ENCODE peak calls at places on chromosome 2, in four cellular contexts. A is mammary epithelial cell, E is endodermal cell, T is adrenal gland. B is an unnamed sample.

GRCh38 chr2:23548143-23548769 is 163.3 kb downstream of the KLHL29 start:
- DNase-seq in T (no peak), A (no peak), E (no peak), B (no peak)

GRCh38 chr2:128422571-128422970 is 103.9 kb upstream of the HS6ST1 start:
- DNase-seq in A (peak), E (no peak), T (no peak), B (no peak)

GRCh38 chr2:215994901-215995300 is 18.4 kb downstream of the MREG start:
- DNase-seq in E (no peak), T (no peak), A (no peak), B (no peak)

GRCh38 chr2:131077182-131077846 is 15.9 kb downstream of the FAM168B start:
- DNase-seq in E (no peak), T (peak), A (no peak), B (no peak)

GRCh38 chr2:44741507-44741906 is 200.0 kb upstream of the SIX3 start:
- DNase-seq in T (no peak), A (peak), E (no peak), B (no peak)

GRCh38 chr2:178306351-178307073 is 112.2 kb downstream of the OSBPL6 start:
- DNase-seq in A (peak), E (peak), T (peak), B (peak)

GRCh38 chr2:5052905-5053304 is 639.3 kb upstream of the SOX11 start:
- DNase-seq in T (no peak), A (no peak), E (no peak), B (no peak)

GRCh38 chr2:120804446-120804845 is 68.8 kb downstream of the GLI2 start:
- DNase-seq in E (no peak), A (no peak), T (no peak), B (no peak)

GRCh38 chr2:226601881-226602280 is 197.7 kb downstream of the IRS1 start:
- DNase-seq in E (no peak), A (no peak), T (no peak), B (no peak)

GRCh38 chr2:232508246-232508645 is 11.9 kb upstream of the PRSS56 start:
- DNase-seq in E (peak), A (no peak), T (no peak), B (no peak)

GRCh38 chr2:189293164-189293563 is 113.6 kb upstream of the COL5A2 start:
- DNase-seq in T (no peak), A (no peak), E (no peak), B (no peak)

GRCh38 chr2:70679244-70679643 is 88.8 kb downstream of the ADD2 start:
- DNase-seq in T (no peak), E (peak), A (no peak), B (peak)

GRCh38 chr2:94890234-94890633 is 19.0 kb downstream of the TEKT4 start:
- DNase-seq in E (no peak), A (no peak), T (no peak), B (no peak)

DNA sequence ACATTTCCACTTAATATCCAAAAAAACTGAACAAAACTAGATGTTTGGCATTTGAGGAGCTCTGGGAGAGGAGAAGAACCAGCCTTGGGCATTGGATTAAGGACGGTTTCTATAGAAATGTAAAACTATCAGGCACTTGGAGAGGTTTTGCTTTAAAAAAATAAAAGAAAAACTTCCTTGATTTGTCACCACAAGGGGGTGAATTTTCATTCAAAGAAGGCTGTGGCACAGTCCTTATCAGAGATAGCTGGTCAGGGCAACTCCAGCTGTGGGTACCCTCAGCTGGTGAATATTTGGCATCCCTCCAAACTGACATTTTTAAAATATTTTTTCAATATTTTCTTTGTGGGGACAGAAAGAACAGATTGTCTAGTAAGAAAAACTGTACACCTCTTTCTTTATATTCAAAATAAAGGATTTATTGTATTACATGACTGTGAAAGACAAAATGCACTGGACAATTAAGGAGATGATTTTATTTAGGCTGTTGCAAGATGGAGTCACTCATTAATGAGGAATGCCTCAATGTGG is 46.1 kb upstream of the TBC1D8 start:
- DNase-seq in E (no peak), A (no peak), T (no peak), B (no peak)
- TF ChIP-seq CTCF in E (peak), A (peak), T (peak), B (no peak)

GRCh38 chr2:85329181-85329651 is 1.4 kb upstream of the TGOLN2 start:
- DNase-seq in A (no peak), T (no peak), E (no peak), B (no peak)
- H3K27ac ChIP-seq in A (no peak), T (no peak), E (no peak), B (no peak)

GRCh38 chr2:205496777-205497176 is 185.5 kb upstream of the NRP2 start:
- DNase-seq in E (no peak), A (no peak), T (no peak), B (no peak)

GRCh38 chr2:205495819-205496218 is 186.5 kb upstream of the NRP2 start:
- DNase-seq in E (no peak), T (no peak), A (no peak), B (no peak)

GRCh38 chr2:205499006-205499405 is 183.3 kb upstream of the NRP2 start:
- DNase-seq in A (no peak), E (no peak), T (no peak), B (no peak)

GRCh38 chr2:205494856-205495255 is 187.4 kb upstream of the NRP2 start:
- DNase-seq in E (no peak), T (no peak), A (no peak), B (no peak)

DNA sequence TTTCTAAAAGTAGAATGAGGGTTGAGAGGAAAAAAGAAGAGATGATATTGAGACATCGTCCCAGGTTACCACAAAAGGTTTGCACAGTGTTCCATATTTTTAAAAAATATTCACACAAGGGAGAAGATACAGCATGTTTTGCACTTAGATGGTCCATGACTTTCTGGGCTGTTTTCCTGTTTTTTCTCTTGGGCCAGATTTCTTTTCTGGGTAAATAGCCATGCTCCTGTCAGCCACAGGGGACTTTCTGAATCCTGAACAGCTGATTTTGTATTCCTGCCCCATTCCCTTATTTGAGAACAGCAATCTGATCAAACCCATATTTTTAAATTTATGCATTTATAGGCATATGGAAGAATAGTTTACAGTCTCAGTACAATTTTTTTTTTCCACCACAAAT is 185.9 kb upstream of the NRP2 start:
- DNase-seq in A (no peak), E (no peak), T (no peak), B (no peak)
- TF ChIP-seq CTCF in A (no peak), E (peak), T (no peak), B (no peak)

GRCh38 chr2:230203110-230203676 is 16.6 kb downstream of the SP110 start:
- DNase-seq in T (no peak), A (no peak), E (no peak), B (no peak)
- H3K27ac ChIP-seq in T (no peak), A (no peak), E (no peak), B (no peak)

GRCh38 chr2:9325428-9325827 is 97.9 kb downstream of the ITGB1BP1 start:
- DNase-seq in A (no peak), T (no peak), E (no peak), B (no peak)
- TF ChIP-seq CTCF in A (no peak), T (no peak), E (no peak), B (no peak)

DNA sequence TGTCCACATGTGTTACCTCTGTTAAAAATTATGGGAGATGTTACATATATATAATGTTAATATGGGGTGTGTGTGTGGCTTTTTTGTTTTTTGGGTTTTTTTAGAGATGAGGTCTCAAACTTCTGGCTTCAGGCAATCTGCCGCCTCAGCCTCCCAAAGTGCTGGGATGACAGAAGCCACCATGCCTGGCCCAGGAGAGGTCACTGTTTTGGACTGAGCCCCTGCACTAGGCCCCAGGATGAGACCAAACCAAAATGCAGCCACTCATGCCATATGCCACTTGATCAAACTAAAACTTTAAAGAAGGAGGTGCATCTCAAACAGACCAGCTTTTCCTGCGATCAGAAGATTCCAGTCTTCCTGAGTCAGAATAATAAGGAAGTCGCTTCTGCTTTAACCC is 2.5 kb downstream of the ADI1 start:
- DNase-seq in A (no peak), T (no peak), E (peak), B (peak)
- H3K27ac ChIP-seq in A (no peak), T (no peak), E (no peak), B (no peak)

DNA sequence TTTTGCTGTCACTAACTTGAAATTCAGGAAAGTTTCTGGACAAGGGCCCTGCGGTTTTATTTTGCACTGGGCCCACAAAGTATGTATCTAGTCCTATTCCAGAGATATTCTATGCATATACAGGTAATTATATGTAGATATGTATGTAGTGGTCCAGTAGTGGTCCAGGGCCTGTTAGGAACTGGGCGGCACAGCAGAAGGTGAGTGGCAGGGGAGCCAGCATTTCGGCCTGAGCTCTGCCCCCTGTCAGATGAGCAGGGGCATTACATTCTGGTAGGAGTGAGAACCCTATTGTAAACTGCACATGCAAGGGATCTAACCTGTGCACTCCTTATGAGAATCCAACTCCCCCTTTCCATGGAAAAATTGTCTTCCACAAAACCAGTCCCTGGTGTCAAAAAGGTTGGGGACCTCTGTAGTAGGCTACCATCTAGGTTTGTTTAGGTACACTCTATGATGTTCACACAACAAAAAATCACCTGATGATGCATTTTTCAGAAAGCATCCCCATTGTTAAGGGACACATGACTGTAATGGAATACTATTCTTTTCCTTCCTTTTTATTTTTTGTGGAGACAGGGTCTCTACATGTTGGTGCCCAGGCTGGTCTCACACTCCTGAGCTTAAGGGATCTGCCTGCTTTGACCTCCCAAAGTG is 2.8 kb upstream of the PPP4R3B start:
- DNase-seq in A (peak), T (no peak), E (peak), B (peak)
- TF ChIP-seq CTCF in A (peak), T (peak), E (peak), B (peak)

GRCh38 chr2:98936133-98936916 is at the start of gene CRACDL:
- DNase-seq in A (peak), E (peak), T (no peak), B (peak)

GRCh38 chr2:98935777-98936132 is 270 bp downstream of the CRACDL start:
- DNase-seq in A (no peak), T (no peak), E (no peak), B (no peak)

GRCh38 chr2:98937906-98938305 is 1.9 kb upstream of the CRACDL start:
- DNase-seq in T (no peak), E (no peak), A (peak), B (no peak)

GRCh38 chr2:98935111-98935770 is 784 bp downstream of the CRACDL start:
- DNase-seq in T (no peak), E (peak), A (peak), B (no peak)

DNA sequence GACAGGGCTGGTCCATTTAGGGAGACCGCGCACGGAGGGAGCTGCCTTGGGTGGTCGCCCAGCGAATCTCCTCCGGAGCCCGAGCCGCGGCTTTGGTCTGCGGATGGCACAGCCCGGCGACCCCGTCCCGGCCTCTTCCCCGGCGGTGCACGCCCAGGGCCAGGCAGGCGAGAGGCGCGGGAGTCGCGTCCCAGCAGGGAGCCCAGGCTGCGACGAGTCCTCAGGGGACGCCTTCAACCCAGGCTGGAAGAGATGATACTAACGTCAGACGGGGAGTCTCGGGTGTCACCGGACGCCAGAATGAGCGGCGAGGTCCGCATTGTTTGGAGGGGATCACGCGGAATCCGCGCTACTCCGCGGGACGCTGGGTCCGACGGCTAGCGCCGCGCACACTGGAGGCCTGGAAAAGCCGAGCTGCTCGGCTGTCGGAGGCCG is 909 bp upstream of the CRACDL start:
- DNase-seq in T (no peak), E (peak), A (no peak), B (no peak)
- H3K27ac ChIP-seq in T (no peak), E (no peak), A (peak), B (no peak)

GRCh38 chr2:43165378-43166025 is 60.9 kb downstream of the ZFP36L2 start:
- DNase-seq in A (no peak), E (peak), T (peak), B (peak)
- TF ChIP-seq CTCF in A (no peak), E (peak), T (peak), B (peak)

B was measured in WERI-Rb-1.